ENCODE peak calls at places on chromosomes 1 and 21, in four cellular contexts. N is CD4-positive, alpha-beta T cell; B is T follicular helper cell; E is activated gamma-delta T cell treated with anti-CD3 and anti-CD28 coated beads, Interleukin-2, amount 50 U/mL, for 16 hours. Q is an unnamed sample.

GRCh38 chr21:18478513-18478912 is 74.9 kb upstream of the TMPRSS15 start:
- DNase-seq in N (no peak), B (no peak), E (no peak), Q (no peak)

GRCh38 chr1:53616927-53617326 is 122.0 kb downstream of the GLIS1 start:
- DNase-seq in E (no peak), N (no peak), B (no peak), Q (no peak)

GRCh38 chr21:25323356-25323949 is 283.8 kb downstream of the MRPL39 start:
- DNase-seq in N (no peak), E (no peak), B (no peak), Q (no peak)

GRCh38 chr21:44418108-44418875 is 37.0 kb upstream of the LRRC3 start:
- DNase-seq in B (no peak), N (no peak), E (no peak), Q (peak)

GRCh38 chr1:222521299-222522104 is 26.4 kb downstream of the HHIPL2 start:
- DNase-seq in E (no peak), N (no peak), B (no peak), Q (no peak)

GRCh38 chr1:67795179-67795916 is 37.9 kb downstream of the GNG12 start:
- DNase-seq in E (no peak), B (no peak), N (no peak), Q (no peak)

GRCh38 chr1:39642796-39643195 is 3.4 kb upstream of the HEYL start:
- DNase-seq in N (no peak), E (no peak), B (no peak), Q (no peak)

GRCh38 chr1:221740260-221740830 is 1.5 kb downstream of the DUSP10 start:
- DNase-seq in B (no peak), E (no peak), N (no peak), Q (no peak)

GRCh38 chr21:45078371-45078770 is 4.0 kb downstream of the ADARB1 start:
- DNase-seq in N (no peak), E (no peak), B (no peak), Q (no peak)

GRCh38 chr1:193827516-193827915 is 641.1 kb upstream of the B3GALT2 start:
- DNase-seq in B (no peak), E (no peak), N (no peak), Q (no peak)

GRCh38 chr1:179337343-179337742 is 28.4 kb upstream of the AXDND1 start:
- DNase-seq in N (no peak), B (no peak), E (no peak), Q (no peak)

GRCh38 chr1:152107289-152107983 is 7.8 kb downstream of the TCHH start:
- DNase-seq in N (no peak), E (no peak), B (no peak), Q (no peak)

GRCh38 chr1:197374428-197374827 is 106.4 kb downstream of the CRB1 start:
- DNase-seq in E (no peak), N (no peak), B (no peak), Q (no peak)

Q was measured in T-helper 17 cell.